ENCODE peak calls at places on chromosome 6, in four cellular contexts. I is adipocyte; M is CD8-positive, alpha-beta T cell; G is Peyer's patch. P is an unnamed sample.

GRCh38 chr6:18990313-18990978 is 603.3 kb downstream of the RNF144B start:
- DNase-seq in G (peak; percentile 74), I (peak; percentile 56), M (no peak), P (peak; percentile 79)

GRCh38 chr6:170480045-170480714 is 72.9 kb downstream of the PSMB1 start:
- DNase-seq in G (no peak), M (no peak), I (peak; percentile 42), P (peak; percentile 18)

GRCh38 chr6:68238097-68238597 is 396.9 kb upstream of the ADGRB3 start:
- DNase-seq in I (peak; percentile 46), M (no peak), G (no peak), P (no peak)

GRCh38 chr6:100412872-100413271 is 51.8 kb downstream of the SIM1 start:
- DNase-seq in G (no peak), M (no peak), I (no peak), P (no peak)

GRCh38 chr6:28657367-28657755 is 131.7 kb downstream of the GPX5 start:
- DNase-seq in G (no peak), M (no peak), I (peak; percentile 36), P (no peak)

GRCh38 chr6:120965814-120966213 is 368.5 kb downstream of the TBC1D32 start:
- DNase-seq in M (no peak), G (no peak), I (no peak), P (no peak)

GRCh38 chr6:129485746-129486145 is 224.2 kb downstream of the ARHGAP18 start:
- DNase-seq in I (no peak), M (no peak), G (no peak), P (no peak)

GRCh38 chr6:107187630-107188029 is 72.3 kb upstream of the BEND3 start:
- DNase-seq in M (no peak), G (no peak), I (no peak), P (no peak)

GRCh38 chr6:108948252-108948651 is 100.0 kb downstream of the ARMC2 start:
- DNase-seq in I (peak; percentile 36), G (no peak), M (no peak), P (no peak)

GRCh38 chr6:140174509-140174908 is 800.1 kb upstream of the CITED2 start:
- DNase-seq in I (peak; percentile 96), M (no peak), G (no peak), P (no peak)

DNA sequence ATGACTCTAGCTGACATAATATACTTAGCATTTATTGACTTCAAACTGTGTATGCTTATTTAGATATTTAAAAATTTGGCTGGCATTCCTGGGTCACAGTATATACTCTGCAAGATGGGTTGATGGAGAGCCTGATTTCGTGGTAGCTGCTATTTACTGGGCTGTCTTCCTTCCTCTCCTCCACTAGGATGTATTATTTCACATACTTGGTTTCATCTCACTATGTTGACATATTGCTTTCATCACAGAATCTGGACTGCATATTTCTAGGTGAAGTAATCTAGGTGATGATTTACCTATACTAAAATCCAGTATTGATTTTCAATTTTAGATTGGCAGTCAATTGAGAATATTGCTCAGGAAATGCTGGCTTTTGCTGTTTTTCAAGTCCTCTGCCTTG is 15.7 kb downstream of the AFDN start:
- DNase-seq in M (no peak), I (no peak), G (no peak), P (no peak)
- H3K4me1 ChIP-seq in M (no peaks in the 10 kb centered on the region), I (peaks cover 7% of the 10 kb centered on the region), G (no peaks in the 10 kb centered on the region), P (peaks cover 9% of the 10 kb centered on the region)

DNA sequence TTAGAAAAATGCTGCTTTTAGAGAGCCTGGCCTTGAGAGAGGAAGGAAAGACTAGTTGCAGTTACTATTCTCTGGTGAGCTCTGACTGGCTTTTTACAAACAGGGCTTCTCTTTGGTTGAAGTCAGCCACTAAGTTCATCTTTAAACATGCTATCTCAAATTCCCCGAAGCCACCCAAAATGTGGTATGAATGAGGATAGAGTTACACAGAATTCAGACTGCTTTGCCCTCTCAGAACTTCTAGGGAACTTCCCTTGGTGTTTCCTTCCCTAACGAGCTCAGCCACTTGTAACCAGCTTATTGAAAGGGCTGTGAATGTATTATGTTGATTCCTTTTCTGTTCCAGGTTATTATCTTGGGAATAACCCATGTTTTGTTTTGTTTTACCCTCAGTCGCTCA is 73.5 kb downstream of the EFHC1 start:
- DNase-seq in I (peak; percentile 59), G (no peak), M (no peak), P (no peak)
- H3K4me1 ChIP-seq in I (peaks cover 23% of the 10 kb centered on the region), G (peaks cover 13% of the 10 kb centered on the region), M (no peaks in the 10 kb centered on the region), P (no peaks in the 10 kb centered on the region)

GRCh38 chr6:6559994-6560393 is 28.5 kb upstream of the LY86 start:
- DNase-seq in G (no peak), I (no peak), M (no peak), P (no peak)
- H3K4me1 ChIP-seq in G (no peaks in the 10 kb centered on the region), I (peaks cover 26% of the 10 kb centered on the region), M (no peaks in the 10 kb centered on the region), P (no peaks in the 10 kb centered on the region)

GRCh38 chr6:14131579-14131978 is 14.0 kb downstream of the CD83 start:
- DNase-seq in G (no peak), I (no peak), M (no peak), P (no peak)
- H3K4me1 ChIP-seq in G (no peaks in the 10 kb centered on the region), I (no peaks in the 10 kb centered on the region), M (no peaks in the 10 kb centered on the region), P (peaks cover 2% of the 10 kb centered on the region)